ENCODE peak calls at places on chromosomes 3 and 15, in ten cellular contexts. O, B, N, J, M, R, W, K, E and G are unnamed samples. For H3K4me1 and H3K27me3, the result is how much of the 10 kb centered on the place peaks cover.

GRCh38 chr3:141876381-141876890 is at the start of gene ATP1B3:
- DNase-seq in K (peak), M (peak), E (peak), N (peak), B (peak), O (peak), W (peak), R (peak), J (peak), G (peak)

GRCh38 chr3:11235385-11235784 is 36.8 kb upstream of the ATG7 start:
- DNase-seq in N (no peak), J (no peak), M (no peak), R (no peak), W (no peak), O (no peak), E (no peak), B (no peak), K (no peak), G (no peak)

GRCh38 chr3:25453521-25454410 is 25.7 kb downstream of the RARB start:
- DNase-seq in W (no peak), B (no peak), O (no peak), N (no peak), K (peak), M (no peak), R (no peak), J (peak), E (no peak), G (no peak)

GRCh38 chr15:98653686-98654085 is 5.3 kb downstream of the IGF1R start:
- DNase-seq in B (no peak), N (no peak), R (no peak), J (peak), W (no peak), K (no peak), M (no peak), E (no peak), O (no peak), G (no peak)

GRCh38 chr3:194488007-194488742 is 1.4 kb upstream of the ATP13A3 start:
- DNase-seq in J (no peak), B (peak), N (no peak), E (no peak), O (no peak), R (no peak), K (no peak), M (peak), W (no peak), G (peak)

GRCh38 chr3:12253521-12253920 is 35.3 kb upstream of the PPARG start:
- DNase-seq in W (no peak), N (no peak), B (no peak), R (no peak), M (no peak), J (no peak), K (peak), O (no peak), E (no peak), G (no peak)

GRCh38 chr3:183582161-183582560 is 26.7 kb upstream of the KLHL6 start:
- DNase-seq in B (no peak), J (no peak), M (no peak), W (no peak), O (no peak), E (no peak), K (no peak), R (no peak), N (no peak), G (no peak)

GRCh38 chr15:64536244-64536836 is 76.0 kb downstream of the ZNF609 start:
- DNase-seq in R (no peak), N (no peak), M (no peak), K (peak), W (no peak), O (no peak), E (no peak), B (peak), J (peak), G (no peak)

GRCh38 chr3:134364936-134365765 is 9.1 kb downstream of the AMOTL2 start:
- DNase-seq in J (no peak), O (peak), R (no peak), M (peak), W (peak), N (no peak), K (no peak), E (no peak), B (no peak), G (peak)

GRCh38 chr3:148970311-148970710 is 21.0 kb upstream of the GYG1 start:
- DNase-seq in R (no peak), J (no peak), M (no peak), E (no peak), K (no peak), O (no peak), B (no peak), W (no peak), N (no peak), G (no peak)

GRCh38 chr15:71252036-71252898 is 137.0 kb downstream of the THSD4 start:
- DNase-seq in K (peak), R (no peak), E (no peak), B (no peak), N (no peak), M (no peak), O (no peak), W (no peak), J (no peak), G (no peak)

GRCh38 chr3:189184566-189184965 is 12.8 kb downstream of the TPRG1 start:
- DNase-seq in W (no peak), B (no peak), N (no peak), K (no peak), R (no peak), M (no peak), E (no peak), J (no peak), O (no peak), G (no peak)

GRCh38 chr3:172065967-172066762 is 26.8 kb downstream of the FNDC3B start:
- DNase-seq in M (no peak), O (no peak), R (no peak), W (no peak), E (no peak), B (peak), J (peak), K (peak), N (no peak), G (no peak)

GRCh38 chr3:126288314-126288713 is 68.9 kb downstream of the KLF15 start:
- DNase-seq in J (no peak), M (peak), B (no peak), W (peak), K (no peak), E (peak), O (peak), R (peak), N (no peak), G (peak)

GRCh38 chr15:90040618-90041017 is 39.5 kb downstream of the ZNF710 start:
- DNase-seq in R (peak), N (no peak), K (no peak), E (no peak), W (no peak), J (no peak), O (no peak), M (no peak), B (no peak), G (no peak)

GRCh38 chr3:107308716-107309115 is 68.5 kb upstream of the CCDC54 start:
- DNase-seq in J (no peak), K (no peak), B (no peak), M (peak), W (no peak), R (no peak), O (no peak), N (no peak), E (no peak), G (no peak)

GRCh38 chr3:155416500-155417118 is 123.1 kb upstream of the STRIT1 start:
- DNase-seq in K (no peak), B (no peak), J (peak), W (no peak), R (no peak), O (no peak), N (no peak), M (no peak), E (no peak), G (no peak)

GRCh38 chr15:83844742-83845141 is 190.8 kb downstream of the ADAMTSL3 start:
- DNase-seq in M (no peak), N (no peak), B (no peak), R (peak), W (no peak), K (peak), O (peak), E (no peak), J (peak), G (no peak)

GRCh38 chr3:165523801-165524200 is 313.4 kb downstream of the BCHE start:
- DNase-seq in R (no peak), W (no peak), K (no peak), B (no peak), N (no peak), J (peak), E (no peak), O (no peak), M (no peak), G (no peak)

GRCh38 chr3:147699175-147699838 is 290.1 kb downstream of the ZIC1 start:
- DNase-seq in N (no peak), R (no peak), E (no peak), B (no peak), O (no peak), M (no peak), J (peak), W (no peak), K (no peak), G (no peak)

GRCh38 chr3:52171577-52172261 is 17.5 kb upstream of the POC1A start:
- DNase-seq in M (no peak), W (no peak), B (no peak), K (peak), E (no peak), N (no peak), O (peak), J (peak), R (no peak), G (no peak)

GRCh38 chr3:38608961-38609360 is 40.5 kb downstream of the SCN5A start:
- DNase-seq in E (no peak), K (no peak), B (no peak), O (peak), J (no peak), M (peak), N (no peak), W (no peak), R (no peak), G (no peak)

GRCh38 chr3:140854961-140855360 is 86.7 kb upstream of the SLC25A36 start:
- DNase-seq in E (no peak), O (no peak), W (no peak), J (no peak), M (no peak), B (no peak), N (no peak), K (no peak), R (no peak), G (no peak)

GRCh38 chr3:167691366-167691765 is 37.6 kb upstream of the WDR49 start:
- DNase-seq in O (no peak), E (no peak), M (no peak), B (no peak), W (no peak), K (no peak), J (no peak), R (no peak), N (peak), G (no peak)

GRCh38 chr3:38646062-38646461 is 3.4 kb downstream of the SCN5A start:
- DNase-seq in B (no peak), J (no peak), O (peak), M (peak), K (no peak), W (no peak), N (no peak), E (no peak), R (no peak), G (no peak)

GRCh38 chr3:11536132-11536935 is 107.4 kb downstream of the VGLL4 start:
- DNase-seq in J (no peak), O (peak), M (peak), N (no peak), E (no peak), W (no peak), K (no peak), R (no peak), B (no peak), G (peak)

GRCh38 chr3:12884104-12884742 is 42.9 kb upstream of the RPL32 start:
- DNase-seq in K (no peak), O (peak), M (no peak), B (no peak), W (peak), R (peak), J (peak), E (no peak), N (no peak), G (peak)

GRCh38 chr3:138912237-138912636 is 34.7 kb downstream of the FOXL2 start:
- DNase-seq in J (peak), W (no peak), K (no peak), E (no peak), R (no peak), O (no peak), N (no peak), M (no peak), B (no peak), G (no peak)

GRCh38 chr15:77818484-77819270 is 186.0 kb upstream of the LINGO1 start:
- DNase-seq in J (no peak), O (no peak), B (no peak), M (peak), K (no peak), E (no peak), R (no peak), W (no peak), N (no peak), G (no peak)

GRCh38 chr3:133890972-133891644 is 4.6 kb downstream of the RAB6B start:
- DNase-seq in J (no peak), W (no peak), O (no peak), K (no peak), B (no peak), E (no peak), R (no peak), N (no peak), M (no peak), G (no peak)

GRCh38 chr15:87863152-87863551 is 393.4 kb downstream of the NTRK3 start:
- DNase-seq in K (peak), O (no peak), E (peak), N (no peak), B (no peak), M (peak), R (no peak), J (peak), W (no peak), G (no peak)

GRCh38 chr3:175940881-175941280 is 1081.7 kb downstream of the NAALADL2 start:
- DNase-seq in W (no peak), O (no peak), N (no peak), M (peak), E (no peak), B (no peak), R (no peak), J (no peak), K (peak), G (peak)

GRCh38 chr3:156542101-156543042 is 12.5 kb downstream of the SSR3 start:
- DNase-seq in O (no peak), N (no peak), W (peak), E (no peak), R (no peak), J (no peak), K (no peak), M (no peak), B (no peak), G (no peak)

GRCh38 chr3:42122261-42123011 is 31.3 kb downstream of the TRAK1 start:
- DNase-seq in B (no peak), E (no peak), W (no peak), J (no peak), M (no peak), R (no peak), K (no peak), O (peak), N (no peak), G (no peak)

GRCh38 chr3:42117175-42118008 is 26.2 kb downstream of the TRAK1 start:
- DNase-seq in J (peak), R (peak), B (no peak), O (no peak), N (no peak), K (peak), W (peak), E (no peak), M (peak), G (peak)

GRCh38 chr3:42118762-42119361 is 27.7 kb downstream of the TRAK1 start:
- DNase-seq in B (no peak), M (peak), R (no peak), J (peak), E (peak), N (no peak), K (peak), O (no peak), W (no peak), G (no peak)

GRCh38 chr3:42120866-42121265 is 29.7 kb downstream of the TRAK1 start:
- DNase-seq in R (no peak), O (no peak), W (no peak), M (no peak), K (no peak), B (no peak), J (no peak), E (no peak), N (no peak), G (no peak)

DNA sequence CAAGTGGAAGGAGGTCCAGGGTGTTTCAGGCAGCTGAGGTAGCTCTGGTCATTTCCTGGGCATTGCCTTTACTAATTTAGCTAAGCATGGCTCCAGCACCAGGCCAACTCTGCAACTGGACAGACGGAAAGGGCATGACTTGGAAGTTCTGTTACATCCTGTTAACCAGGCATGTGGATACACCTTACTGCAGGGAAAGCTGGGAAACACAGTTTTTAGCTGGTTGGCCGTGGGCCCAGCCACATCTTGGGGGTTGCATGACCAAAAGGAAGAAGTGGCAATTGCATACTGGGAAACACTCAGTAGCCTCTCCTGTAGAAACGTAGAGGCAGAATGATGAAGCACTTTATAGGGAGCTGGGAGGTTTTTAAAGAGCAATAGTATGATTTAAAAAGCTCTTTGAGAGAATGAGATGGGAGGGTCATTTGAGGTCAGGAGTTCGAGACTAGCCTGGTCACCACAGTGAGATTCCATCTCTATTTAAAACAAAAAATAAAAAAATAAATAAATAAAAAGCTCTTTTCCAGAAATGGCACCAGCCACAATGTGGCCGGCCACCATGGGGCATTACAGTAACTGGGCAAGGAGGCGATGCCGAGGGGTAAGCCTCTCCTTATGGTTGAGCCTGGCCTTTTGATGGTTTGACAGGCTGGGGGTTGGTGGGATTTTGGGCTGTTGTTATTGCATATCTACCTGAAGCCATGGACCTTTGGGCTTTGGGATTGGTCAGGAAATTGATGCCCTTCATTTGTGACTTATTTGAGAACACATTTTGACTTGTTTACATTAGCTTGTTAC is 28.6 kb downstream of the TRAK1 start:
- DNase-seq in O (no peak), B (no peak), E (no peak), M (no peak), W (no peak), R (no peak), J (no peak), N (no peak), K (no peak), G (no peak)
- H3K4me1 ChIP-seq in O (under half), B (under half), E (under half), M (under half), W (half or more), R (half or more), J (under half), N (under half), K (under half), G (under half)

GRCh38 chr3:64464955-64465354 is 222.8 kb downstream of the ADAMTS9 start:
- DNase-seq in W (no peak), B (no peak), J (no peak), N (no peak), M (peak), O (no peak), K (no peak), R (no peak), E (no peak), G (no peak)
- H3K27me3 ChIP-seq in W (under half), B (under half), J (under half), N (under half), M (under half), O (under half), K (under half), R (under half), E (under half), G (under half)

GRCh38 chr15:42154576-42155355 is 1.7 kb downstream of the PLA2G4F start:
- DNase-seq in B (no peak), M (no peak), K (no peak), O (no peak), E (no peak), R (no peak), W (no peak), N (no peak), J (no peak), G (no peak)

GRCh38 chr15:42157381-42157780 is 945 bp upstream of the PLA2G4F start:
- DNase-seq in E (no peak), O (no peak), M (no peak), J (no peak), R (no peak), K (no peak), W (no peak), B (no peak), N (no peak), G (no peak)

GRCh38 chr15:42157981-42158765 is 1.7 kb upstream of the PLA2G4F start:
- DNase-seq in M (no peak), K (no peak), B (no peak), J (peak), W (no peak), E (no peak), O (no peak), R (no peak), N (no peak), G (no peak)

GRCh38 chr15:42155546-42156265 is 730 bp downstream of the PLA2G4F start:
- DNase-seq in J (no peak), E (no peak), W (no peak), K (peak), B (peak), N (no peak), O (no peak), R (no peak), M (no peak), G (no peak)

GRCh38 chr15:42156266-42156922 is at the start of gene PLA2G4F:
- DNase-seq in W (no peak), R (no peak), O (no peak), E (no peak), M (peak), J (no peak), N (no peak), K (peak), B (peak), G (no peak)
- H3K4me1 ChIP-seq in W (under half), R (under half), O (under half), E (under half), M (under half), J (under half), N (under half), K (under half), B (under half), G (under half)

GRCh38 chr3:124329723-124330122 is 337.8 kb upstream of the ROPN1 start:
- DNase-seq in W (no peak), B (no peak), E (no peak), R (no peak), O (no peak), J (no peak), M (peak), N (no peak), K (no peak), G (no peak)
- H3K27me3 ChIP-seq in W (under half), B (under half), E (under half), R (under half), O (under half), J (under half), M (under half), N (under half), K (under half), G (under half)

DNA sequence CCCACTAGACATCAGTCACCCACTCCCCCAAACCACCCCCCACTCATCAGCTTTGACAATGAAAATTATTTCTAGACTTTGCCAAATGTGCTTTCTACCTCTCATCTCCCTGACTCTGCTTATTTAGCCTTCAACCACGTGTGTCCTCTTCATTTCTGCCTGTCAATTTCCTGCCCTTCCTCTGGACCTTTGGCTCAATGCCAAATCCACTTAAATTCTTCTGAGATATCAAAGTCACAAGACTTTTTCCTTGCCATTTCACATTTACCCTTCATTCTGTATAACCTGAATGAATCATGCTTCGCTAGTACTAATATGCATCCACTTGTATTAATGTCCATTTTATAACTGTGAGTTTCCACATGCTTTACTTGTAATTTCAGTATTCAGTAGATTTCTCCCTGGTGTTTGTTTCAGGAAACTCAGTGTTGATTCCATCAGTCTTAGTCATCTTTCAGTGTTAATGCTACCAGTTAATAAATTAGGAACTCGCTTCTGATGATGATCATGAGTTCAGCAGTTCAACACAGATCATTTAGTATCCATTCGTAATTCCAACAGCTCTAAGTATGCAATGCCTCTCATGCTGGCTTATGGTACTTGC is 128.2 kb upstream of the OSTN start:
- DNase-seq in J (peak), R (no peak), B (no peak), N (no peak), M (no peak), E (no peak), K (no peak), W (no peak), O (no peak), G (no peak)
- H3K4me1 ChIP-seq in J (under half), R (under half), B (under half), N (under half), M (under half), E (under half), K (under half), W (under half), O (under half), G (under half)